ENCODE peak calls at places on chromosome 2, in nine cellular contexts. X, O, E, L, T, K, H, F and W are unnamed samples.

GRCh38 chr2:6913415-6914157 is 3.6 kb upstream of the RNF144A start:
- DNase-seq in L (no peak), F (no peak), H (no peak), E (no peak), T (no peak), X (no peak), K (no peak), O (no peak), W (no peak)

GRCh38 chr2:231701456-231702373 is 6.6 kb upstream of the PTMA start:
- DNase-seq in H (peak; percentile 86), X (no peak), K (peak; percentile 94), T (peak; percentile 76), F (peak; percentile 61), O (peak; percentile 68), E (peak; percentile 95), L (no peak), W (no peak)

GRCh38 chr2:96808176-96808837 is 7.8 kb upstream of the CNNM3 start:
- DNase-seq in L (no peak), K (no peak), X (no peak), E (no peak), T (no peak), F (no peak), H (no peak), O (no peak), W (no peak)

GRCh38 chr2:150607471-150607870 is 120.0 kb upstream of the RND3 start:
- DNase-seq in T (no peak), E (no peak), F (no peak), L (no peak), H (no peak), K (no peak), X (no peak), O (no peak), W (no peak)

GRCh38 chr2:144449028-144449406 is 70.9 kb downstream of the ZEB2 start:
- DNase-seq in F (no peak), T (no peak), E (no peak), K (no peak), H (no peak), L (peak; percentile 16), X (no peak), O (no peak), W (no peak)

GRCh38 chr2:239706407-239706806 is 305.6 kb upstream of the HDAC4 start:
- DNase-seq in K (peak; percentile 15), T (no peak), H (no peak), X (no peak), L (no peak), E (no peak), F (no peak), O (no peak), W (peak; percentile 19)

GRCh38 chr2:217338306-217338916 is 478.5 kb upstream of the TNP1 start:
- DNase-seq in X (no peak), H (no peak), L (no peak), F (no peak), E (no peak), K (no peak), T (peak; percentile 93), O (peak; percentile 93), W (no peak)

GRCh38 chr2:27250652-27251379 is 12.0 kb downstream of the SLC30A3 start:
- DNase-seq in F (no peak), X (no peak), T (no peak), O (no peak), L (no peak), K (no peak), H (no peak), E (no peak), W (no peak)

GRCh38 chr2:169303579-169304285 is 58.6 kb downstream of the LRP2 start:
- DNase-seq in E (no peak), H (no peak), X (no peak), O (no peak), F (no peak), L (no peak), T (no peak), K (no peak), W (no peak)

GRCh38 chr2:109612991-109613921 is 510 bp downstream of the SEPTIN10 start:
- DNase-seq in E (no peak), F (peak; percentile 75), K (peak; percentile 75), T (peak; percentile 70), L (no peak), X (no peak), O (peak; percentile 61), H (peak; percentile 39), W (no peak)

GRCh38 chr2:95372845-95373244 is 29.7 kb upstream of the FAHD2A start:
- DNase-seq in E (peak; percentile 46), X (no peak), H (no peak), O (no peak), F (no peak), K (peak; percentile 12), L (no peak), T (no peak), W (no peak)

GRCh38 chr2:188963738-188964137 is 10.4 kb upstream of the COL3A1 start:
- DNase-seq in K (no peak), L (no peak), H (no peak), O (no peak), F (no peak), X (no peak), T (no peak), E (no peak), W (no peak)

GRCh38 chr2:215974700-215975429 is 38.5 kb downstream of the MREG start:
- DNase-seq in X (no peak), H (no peak), K (no peak), F (no peak), O (no peak), E (no peak), L (no peak), T (no peak), W (no peak)

GRCh38 chr2:62722679-62723078 is 17.2 kb downstream of the EHBP1 start:
- DNase-seq in H (no peak), K (no peak), T (no peak), E (no peak), O (no peak), F (no peak), X (no peak), L (no peak), W (no peak)

GRCh38 chr2:239315308-239315707 is 85.5 kb downstream of the HDAC4 start:
- DNase-seq in T (no peak), K (no peak), H (peak; percentile 3), E (no peak), L (no peak), O (no peak), F (no peak), X (no peak), W (no peak)

GRCh38 chr2:226334981-226335720 is 464.5 kb downstream of the IRS1 start:
- DNase-seq in H (no peak), O (peak; percentile 34), L (no peak), T (peak; percentile 38), E (no peak), K (no peak), X (peak; percentile 24), F (no peak), W (no peak)

GRCh38 chr2:147663153-147663961 is 181.5 kb upstream of the ACVR2A start:
- DNase-seq in O (no peak), H (no peak), T (no peak), L (no peak), F (no peak), K (no peak), X (no peak), E (no peak), W (no peak)

GRCh38 chr2:25566694-25567093 is 106.7 kb downstream of the DTNB start:
- DNase-seq in K (no peak), E (no peak), F (no peak), T (peak; percentile 59), H (no peak), O (peak; percentile 36), L (peak; percentile 66), X (no peak), W (no peak)

GRCh38 chr2:85712261-85712660 is 18.1 kb downstream of the GNLY start:
- DNase-seq in K (peak; percentile 77), F (no peak), L (no peak), O (no peak), X (no peak), H (no peak), T (no peak), E (peak; percentile 79), W (no peak)

DNA sequence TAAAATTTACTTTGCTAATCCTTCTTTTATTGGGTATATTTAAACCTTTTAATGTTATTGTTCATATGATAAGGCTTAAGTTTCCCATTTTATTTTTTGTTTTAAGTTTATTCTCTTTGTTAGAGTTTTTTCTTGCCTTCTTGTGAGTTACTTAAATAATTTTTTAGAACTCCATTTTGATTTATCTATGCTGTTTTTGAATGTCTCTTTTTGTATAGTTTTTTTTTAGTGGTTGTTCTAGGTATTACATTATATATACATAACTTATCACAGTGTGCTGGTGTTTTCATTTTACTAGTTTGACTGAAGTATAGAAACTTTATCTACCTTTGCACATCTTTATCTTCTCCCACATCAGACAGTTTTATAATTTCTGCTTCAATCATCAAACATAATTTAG is 49.4 kb upstream of the TGFA start:
- DNase-seq in O (no peak), K (no peak), T (no peak), L (no peak), F (no peak), H (no peak), E (no peak), X (no peak), W (no peak)
- TF ChIP-seq CTCF in O (no peak), K (no peak), T (no peak), L (no peak), F (no peak), H (no peak), E (no peak), X (no peak), W (peak; percentile 61)

GRCh38 chr2:64859208-64860161 is 129.7 kb upstream of the SLC1A4 start:
- DNase-seq in K (peak; percentile 94), O (peak; percentile 92), X (peak; percentile 63), L (peak; percentile 79), E (peak; percentile 94), H (peak; percentile 94), F (peak; percentile 88), T (peak; percentile 95), W (peak; percentile 66)
- TF ChIP-seq CTCF in K (peak; percentile 13), O (no peak), X (no peak), L (no peak), E (peak; percentile 15), H (no peak), F (no peak), T (no peak), W (no peak)

DNA sequence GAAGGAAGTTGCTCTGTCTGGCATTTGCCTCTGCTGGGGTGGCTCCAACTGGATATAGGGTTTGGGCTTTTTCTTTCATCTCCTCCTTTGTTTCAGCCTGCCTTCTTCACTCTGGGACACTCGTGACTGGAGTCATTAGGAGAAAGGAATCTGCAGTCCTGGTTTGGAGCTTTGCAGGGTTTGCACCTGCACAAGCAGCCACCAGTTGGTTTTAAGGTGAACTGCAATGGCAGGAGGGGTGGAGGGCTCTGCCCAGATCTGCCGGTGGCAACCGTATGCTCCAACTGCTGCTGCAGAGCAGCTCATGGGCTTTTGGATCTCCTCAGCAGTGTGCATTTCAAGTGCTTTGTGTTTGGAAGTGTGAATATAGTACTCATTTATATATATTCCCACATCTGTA is 131.3 kb upstream of the MGAT5 start:
- DNase-seq in X (no peak), H (no peak), K (no peak), F (no peak), T (no peak), L (no peak), E (no peak), O (no peak), W (no peak)
- TF ChIP-seq CTCF in X (no peak), H (no peak), K (no peak), F (no peak), T (no peak), L (no peak), E (no peak), O (no peak), W (no peak)

DNA sequence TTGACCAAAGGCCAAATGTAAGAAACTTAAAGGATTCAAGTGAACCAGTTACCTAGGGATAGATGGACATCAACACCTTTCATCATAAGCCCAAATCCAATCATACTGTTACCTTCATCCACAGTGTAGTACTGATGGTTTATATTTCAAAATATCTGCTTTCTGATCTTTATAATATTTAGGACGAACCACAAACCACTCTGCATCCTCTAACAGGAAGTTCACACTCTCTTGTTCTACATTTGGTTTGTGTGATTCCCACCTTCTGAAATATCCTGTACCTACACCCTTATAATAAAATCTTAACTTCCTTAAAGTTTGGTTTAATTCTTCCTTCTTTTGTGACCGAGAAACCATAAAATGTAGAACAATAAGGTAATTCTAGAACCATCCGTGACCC is 535.7 kb upstream of the CHAC2 start:
- DNase-seq in T (no peak), F (no peak), E (no peak), X (no peak), H (no peak), K (no peak), L (no peak), O (no peak), W (no peak)
- TF ChIP-seq CTCF in T (no peak), F (no peak), E (no peak), X (no peak), H (no peak), K (no peak), L (no peak), O (no peak), W (no peak)